ENCODE peak calls at places on chromosomes 1 and 21, in seven cellular contexts. V is A549, G is HepG2, T is HCT116, U is H1, Y is IMR-90, P is K562. O is an unnamed sample.

GRCh38 chr1:152107984-152108898 is 7.0 kb downstream of the TCHH start:
- DNase-seq in G (no peak), P (no peak), T (peak), U (no peak), Y (peak), V (peak), O (no peak)

GRCh38 chr1:119805247-119805646 is 6.0 kb downstream of the REG4 start:
- DNase-seq in G (no peak), U (no peak), V (no peak), P (no peak), T (no peak), Y (no peak), O (no peak)

GRCh38 chr1:159076753-159077656 is at the start of gene AIM2:
- DNase-seq in T (no peak), V (no peak), U (no peak), G (no peak), Y (no peak), P (peak), O (peak)

GRCh38 chr1:41456847-41457540 is 27.5 kb downstream of the EDN2 start:
- DNase-seq in V (no peak), Y (no peak), T (no peak), P (no peak), G (no peak), U (no peak), O (no peak)

GRCh38 chr21:22352088-22352487 is 1353.9 kb downstream of the NCAM2 start:
- DNase-seq in U (no peak), Y (no peak), P (no peak), T (no peak), V (no peak), G (no peak), O (no peak)

GRCh38 chr1:108007070-108007469 is 42.1 kb upstream of the VAV3 start:
- DNase-seq in P (no peak), V (no peak), G (no peak), U (no peak), Y (no peak), T (no peak), O (no peak)

GRCh38 chr1:184296466-184297243 is 90.2 kb upstream of the C1orf21 start:
- DNase-seq in P (no peak), T (no peak), Y (peak), G (no peak), V (no peak), U (no peak), O (no peak)

GRCh38 chr21:32314806-32315205 is 16.2 kb downstream of the MRAP start:
- DNase-seq in P (no peak), V (no peak), G (no peak), Y (no peak), T (no peak), U (no peak), O (no peak)

GRCh38 chr1:3604997-3605823 is 6.1 kb downstream of the MEGF6 start:
- DNase-seq in Y (no peak), V (no peak), P (no peak), G (no peak), T (no peak), U (no peak), O (no peak)

GRCh38 chr1:145695781-145696629 is 11.2 kb downstream of the PDZK1 start:
- DNase-seq in P (no peak), G (no peak), V (no peak), U (no peak), T (no peak), Y (no peak), O (no peak)

GRCh38 chr1:88731475-88731874 is 47.4 kb downstream of the PKN2 start:
- DNase-seq in G (no peak), V (peak), U (no peak), P (no peak), T (no peak), Y (peak), O (no peak)

DNA sequence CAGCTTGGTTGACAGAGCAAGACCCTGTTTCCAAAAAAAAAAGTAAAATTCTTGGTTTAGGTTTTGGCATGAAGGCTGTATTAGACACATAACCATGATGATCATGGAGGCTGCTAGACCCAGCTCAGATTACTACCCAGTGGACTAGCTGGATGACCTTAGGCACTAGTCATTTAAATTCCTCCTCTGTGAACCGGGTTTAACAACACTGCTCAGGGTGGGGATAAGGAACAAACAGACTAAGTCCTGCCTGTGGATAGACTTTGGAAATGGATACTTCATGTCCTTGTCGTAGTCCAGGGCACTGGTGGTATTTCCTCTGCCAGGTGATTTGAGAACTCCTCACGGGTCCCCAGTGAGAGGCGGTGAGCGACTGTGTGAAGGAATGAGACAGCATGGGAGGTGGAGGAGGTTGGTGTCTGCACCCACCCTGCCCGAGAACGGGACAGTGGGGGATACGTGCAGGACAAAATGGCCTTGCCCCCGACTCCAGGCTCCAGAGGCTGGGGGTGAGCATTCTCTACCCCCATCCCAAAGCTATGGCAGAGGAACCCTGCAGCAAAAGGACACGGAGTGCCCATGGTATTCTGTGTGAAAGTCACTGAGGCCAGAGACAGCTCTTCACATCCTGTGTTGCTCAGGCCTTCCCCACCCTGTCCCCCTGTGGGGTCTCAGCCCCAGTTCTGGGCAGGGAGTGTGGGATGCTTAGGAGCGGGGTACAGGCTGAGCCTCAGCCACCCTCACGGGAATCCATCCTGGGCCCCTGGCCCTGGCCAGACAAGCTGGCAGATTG is 72.8 kb upstream of the SELENON start:
- DNase-seq in U (no peak), T (no peak), Y (peak), P (no peak), G (no peak), V (no peak), O (no peak)
- TF ChIP-seq CEBPB in U (no peak), T (no peak), Y (no peak), P (no peak), G (no peak), V (no peak), O (no peak)

DNA sequence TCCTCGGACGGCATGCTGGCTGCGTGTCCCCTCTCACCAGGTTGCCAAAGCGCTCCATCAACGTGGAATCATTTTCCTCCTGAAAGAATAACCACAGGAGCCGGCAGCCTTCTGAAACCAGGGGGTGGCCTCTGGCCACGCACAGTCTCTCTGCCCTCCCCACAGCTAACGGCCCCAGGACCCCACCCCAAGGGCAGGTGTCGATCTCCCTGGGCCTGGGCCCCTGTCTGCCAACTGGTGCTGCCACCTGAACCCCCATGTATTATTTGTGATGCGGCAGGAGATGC is 46.1 kb downstream of the KCNAB2 start:
- DNase-seq in P (no peak), V (no peak), G (no peak), Y (no peak), U (no peak), T (no peak), O (no peak)
- TF ChIP-seq CEBPB in P (no peak), V (no peak), G (no peak), Y (no peak), U (no peak), T (no peak), O (no peak)

GRCh38 chr1:218898921-218899320 is 274.8 kb upstream of the LYPLAL1 start:
- DNase-seq in U (no peak), P (no peak), Y (no peak), V (no peak), T (no peak), G (no peak), O (no peak)

GRCh38 chr1:218900621-218901020 is 273.1 kb upstream of the LYPLAL1 start:
- DNase-seq in T (no peak), P (no peak), V (no peak), G (no peak), U (no peak), Y (no peak), O (no peak)

DNA sequence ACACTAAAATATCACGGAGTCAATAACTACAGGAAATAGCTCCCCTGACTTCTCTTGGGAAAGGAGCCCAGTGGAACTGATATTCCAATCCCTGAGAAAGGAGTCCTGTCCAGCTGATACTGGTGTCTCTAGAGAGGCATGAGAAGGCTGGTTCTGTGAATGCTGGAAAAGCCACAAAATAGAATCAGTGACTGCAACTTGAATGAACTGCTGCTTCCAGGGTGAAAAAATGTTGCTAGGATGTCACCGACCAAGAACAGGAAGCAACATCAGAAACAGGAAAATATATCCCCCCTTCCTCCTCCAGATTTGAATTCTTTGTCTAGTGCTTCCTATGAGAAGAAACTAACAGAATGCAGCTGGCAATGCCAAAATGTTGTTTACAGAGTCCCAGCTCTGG is 269.3 kb upstream of the LYPLAL1 start:
- DNase-seq in T (no peak), U (no peak), P (no peak), V (no peak), G (no peak), Y (no peak), O (no peak)
- TF ChIP-seq CEBPB in T (no peak), U (no peak), P (no peak), V (no peak), G (no peak), Y (no peak), O (no peak)

DNA sequence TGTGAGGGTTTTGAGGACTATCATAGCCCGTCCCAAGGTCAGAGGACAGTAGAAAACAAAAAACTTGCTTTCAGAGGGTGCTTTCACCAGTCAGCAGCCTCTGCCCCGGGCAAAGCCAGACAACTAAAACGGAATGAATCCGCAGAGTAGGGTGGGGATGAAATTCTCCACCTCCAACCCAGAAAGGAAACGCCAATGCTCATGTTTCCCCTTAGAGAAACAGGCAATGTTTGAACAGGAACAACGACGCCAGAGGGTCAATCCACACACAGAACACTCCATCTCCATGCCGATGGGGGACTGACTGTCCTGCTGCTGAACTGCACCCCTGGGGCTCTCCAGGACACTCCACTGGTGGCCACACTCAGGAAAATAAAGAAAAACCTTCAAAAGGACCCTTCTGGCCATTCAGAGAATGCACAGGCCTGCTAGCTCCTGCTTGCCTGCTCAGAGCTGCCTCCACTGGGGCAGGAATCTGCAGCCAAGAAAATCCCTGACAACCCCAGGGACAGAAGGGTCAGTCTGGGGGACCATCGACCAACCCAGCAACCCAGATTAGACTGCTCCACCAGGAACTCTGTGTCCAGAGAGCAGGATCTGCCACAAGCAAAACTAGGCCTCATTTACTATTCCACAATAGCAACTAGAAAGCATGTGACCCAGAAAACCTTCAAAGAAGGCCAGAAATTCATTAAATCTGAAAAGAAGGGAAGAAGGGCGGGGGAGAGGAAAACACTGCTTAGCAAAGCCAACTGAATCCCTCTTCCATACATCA is 116.0 kb downstream of the TOMM20 start:
- DNase-seq in G (no peak), Y (no peak), U (no peak), T (no peak), V (no peak), P (no peak), O (no peak)
- TF ChIP-seq CEBPB in G (no peak), Y (no peak), U (no peak), T (no peak), V (no peak), P (no peak), O (no peak)

DNA sequence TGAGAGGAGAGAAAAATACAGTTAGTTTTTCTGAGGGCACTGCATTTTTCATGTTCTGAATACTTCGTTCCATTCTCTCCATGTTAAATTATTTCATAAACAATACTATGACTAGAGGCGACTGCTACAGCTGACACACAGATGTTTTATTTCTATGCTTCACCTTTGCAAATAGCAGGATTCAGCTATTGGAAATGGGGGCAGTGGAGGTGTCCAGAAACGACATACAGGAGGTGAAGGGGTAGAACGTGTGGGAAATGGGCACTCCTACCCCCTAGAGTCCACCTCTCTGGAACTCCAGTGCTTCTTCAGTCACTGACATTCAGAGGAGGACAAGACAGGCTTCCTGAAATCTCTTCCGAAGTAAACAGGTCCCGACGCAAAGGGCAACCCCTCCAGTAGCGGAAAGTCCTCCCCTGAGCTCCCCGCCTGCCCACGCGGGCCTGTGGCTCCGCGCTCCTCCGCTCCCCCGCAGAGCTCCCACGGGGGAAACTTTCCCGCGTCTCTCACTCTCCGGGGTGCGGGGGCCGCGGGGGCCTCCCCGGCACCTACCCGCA is 481 bp downstream of the DPYD start:
- DNase-seq in P (no peak), Y (peak), G (peak), V (peak), T (no peak), U (no peak), O (no peak)
- TF ChIP-seq CEBPB in P (no peak), Y (no peak), G (no peak), V (no peak), T (no peak), U (no peak), O (peak)